ENCODE peak calls at places on chromosomes 6 and 20, in four cellular contexts. One of them, this sample, is unnamed.

GRCh38 chr6:89122625-89123024 is 4.8 kb upstream of the SRSF12 start:
- DNase-seq in esophagus squamous epithelium: no peak
- DNase-seq in GM12878: no peak
- DNase-seq in AG09309: no peak
- DNase-seq in this sample: no peak

GRCh38 chr6:138101946-138102731 is 5.1 kb downstream of the PERP start:
- DNase-seq in GM12878: no peak
- DNase-seq in AG09309: no peak
- DNase-seq in esophagus squamous epithelium: no peak
- DNase-seq in this sample: no peak

GRCh38 chr6:109454483-109455160 is 950 bp downstream of the MICAL1 start:
- DNase-seq in esophagus squamous epithelium: peak
- DNase-seq in GM12878: peak
- DNase-seq in AG09309: no peak
- DNase-seq in this sample: no peak

GRCh38 chr6:51163843-51164529 is 345.3 kb downstream of the TFAP2B start:
- DNase-seq in esophagus squamous epithelium: no peak
- DNase-seq in AG09309: no peak
- DNase-seq in GM12878: no peak
- DNase-seq in this sample: no peak

GRCh38 chr20:61804896-61805295 is 260.8 kb downstream of the TAF4 start:
- DNase-seq in AG09309: no peak
- DNase-seq in esophagus squamous epithelium: no peak
- DNase-seq in GM12878: no peak
- DNase-seq in this sample: no peak

GRCh38 chr6:162358625-162359024 is 368.9 kb downstream of the PRKN start:
- DNase-seq in esophagus squamous epithelium: no peak
- DNase-seq in GM12878: no peak
- DNase-seq in AG09309: no peak
- DNase-seq in this sample: no peak

GRCh38 chr20:10476319-10476724 is 41.2 kb downstream of the SLX4IP start:
- DNase-seq in GM12878: peak
- DNase-seq in AG09309: no peak
- DNase-seq in esophagus squamous epithelium: no peak
- DNase-seq in this sample: no peak

GRCh38 chr6:165973473-165973872 is 194.2 kb downstream of the TBXT start:
- DNase-seq in AG09309: no peak
- DNase-seq in esophagus squamous epithelium: no peak
- DNase-seq in GM12878: no peak
- DNase-seq in this sample: no peak

GRCh38 chr20:32439132-32439829 is 81.2 kb downstream of the ASXL1 start:
- DNase-seq in esophagus squamous epithelium: no peak
- DNase-seq in GM12878: no peak
- DNase-seq in AG09309: peak
- DNase-seq in this sample: peak

GRCh38 chr6:13558718-13559117 is 15.7 kb upstream of the SIRT5 start:
- DNase-seq in AG09309: no peak
- DNase-seq in GM12878: no peak
- DNase-seq in esophagus squamous epithelium: no peak
- DNase-seq in this sample: no peak

GRCh38 chr20:44186201-44186600 is 787 bp downstream of the JPH2 start:
- DNase-seq in AG09309: no peak
- DNase-seq in GM12878: no peak
- DNase-seq in esophagus squamous epithelium: no peak
- DNase-seq in this sample: no peak

GRCh38 chr20:44187054-44187762 is at the start of gene JPH2:
- DNase-seq in AG09309: no peak
- DNase-seq in esophagus squamous epithelium: no peak
- DNase-seq in GM12878: no peak
- DNase-seq in this sample: peak

GRCh38 chr20:44183282-44183681 is 3.7 kb downstream of the JPH2 start:
- DNase-seq in esophagus squamous epithelium: no peak
- DNase-seq in AG09309: no peak
- DNase-seq in GM12878: no peak
- DNase-seq in this sample: no peak

GRCh38 chr20:44186674-44187053 is 324 bp downstream of the JPH2 start:
- DNase-seq in GM12878: no peak
- DNase-seq in AG09309: no peak
- DNase-seq in esophagus squamous epithelium: no peak
- DNase-seq in this sample: peak

GRCh38 chr20:44185574-44185973 is 1.4 kb downstream of the JPH2 start:
- DNase-seq in AG09309: no peak
- DNase-seq in esophagus squamous epithelium: no peak
- DNase-seq in GM12878: no peak
- DNase-seq in this sample: no peak
- H3K4me3 ChIP-seq in AG09309: no peak
- H3K4me3 ChIP-seq in esophagus squamous epithelium: peak
- H3K4me3 ChIP-seq in GM12878: no peak
- H3K4me3 ChIP-seq in this sample: no peak

GRCh38 chr6:42722497-42722896 is at the start of gene PRPH2:
- DNase-seq in esophagus squamous epithelium: no peak
- DNase-seq in GM12878: no peak
- DNase-seq in AG09309: no peak
- DNase-seq in this sample: no peak
- H3K4me3 ChIP-seq in esophagus squamous epithelium: no peak
- H3K4me3 ChIP-seq in GM12878: no peak
- H3K4me3 ChIP-seq in AG09309: no peak
- H3K4me3 ChIP-seq in this sample: no peak

GRCh38 chr6:96162711-96163120 is 146.9 kb downstream of the FUT9 start:
- DNase-seq in GM12878: no peak
- DNase-seq in esophagus squamous epithelium: no peak
- DNase-seq in AG09309: no peak
- DNase-seq in this sample: no peak
- H3K4me3 ChIP-seq in GM12878: no peak
- H3K4me3 ChIP-seq in esophagus squamous epithelium: no peak
- H3K4me3 ChIP-seq in AG09309: no peak
- H3K4me3 ChIP-seq in this sample: no peak

GRCh38 chr20:46308258-46309157 is at the start of gene CDH22:
- DNase-seq in AG09309: no peak
- DNase-seq in esophagus squamous epithelium: no peak
- DNase-seq in GM12878: no peak
- DNase-seq in this sample: peak
- H3K4me3 ChIP-seq in AG09309: no peak
- H3K4me3 ChIP-seq in esophagus squamous epithelium: peak
- H3K4me3 ChIP-seq in GM12878: no peak
- H3K4me3 ChIP-seq in this sample: no peak

DNA sequence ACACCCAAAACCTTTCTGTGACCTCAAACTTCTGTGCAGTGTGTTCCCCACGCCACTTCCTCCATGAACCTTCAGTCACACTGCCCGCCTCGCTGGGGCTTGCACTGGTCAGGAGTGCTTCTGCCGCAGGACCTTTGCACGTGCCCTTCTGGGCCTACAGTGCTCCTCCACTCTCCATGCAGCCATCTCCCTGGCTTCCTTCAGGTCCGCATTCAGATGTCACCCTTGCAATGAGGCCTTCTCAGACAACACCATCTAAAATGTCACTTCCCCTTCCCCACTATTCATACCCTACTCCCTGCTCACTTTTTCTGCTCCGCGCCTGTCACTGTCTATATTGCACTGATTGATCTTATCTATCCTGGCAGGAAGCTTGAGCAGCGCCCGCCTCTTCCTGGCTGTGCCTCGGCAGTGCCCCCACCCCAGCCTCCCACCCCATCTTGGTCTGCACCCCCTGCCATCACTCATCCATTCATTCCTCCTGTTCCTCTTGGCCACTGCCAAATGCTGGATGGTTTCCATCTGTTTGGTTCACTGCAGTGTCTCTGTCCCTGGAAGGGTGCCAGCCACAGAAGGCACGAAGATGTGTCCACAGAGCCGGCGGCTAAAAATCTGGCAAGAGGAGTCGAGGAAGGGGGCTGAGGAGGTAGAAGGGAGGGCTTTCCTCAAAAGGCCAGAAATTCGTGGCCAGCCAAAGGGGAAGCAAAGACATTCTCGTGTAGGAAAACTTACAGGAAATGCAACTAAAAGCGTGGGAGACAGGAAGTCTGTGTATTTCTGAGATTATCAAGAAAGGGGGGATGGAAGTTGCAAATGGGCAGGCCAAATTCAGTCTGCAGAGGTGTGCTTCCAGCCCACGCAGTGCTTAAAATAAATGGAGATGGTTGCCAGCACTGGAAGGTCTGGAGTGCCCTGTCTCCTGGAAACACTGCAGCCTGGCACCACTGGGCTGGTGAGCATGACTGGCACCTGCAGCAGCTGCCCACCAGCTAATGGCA is 27.5 kb downstream of the SYNJ2 start:
- DNase-seq in GM12878: no peak
- DNase-seq in esophagus squamous epithelium: no peak
- DNase-seq in AG09309: no peak
- DNase-seq in this sample: peak
- H3K4me3 ChIP-seq in GM12878: peak
- H3K4me3 ChIP-seq in esophagus squamous epithelium: no peak
- H3K4me3 ChIP-seq in AG09309: no peak
- H3K4me3 ChIP-seq in this sample: no peak

GRCh38 chr6:35496851-35497570 is at the start of gene TEAD3:
- DNase-seq in GM12878: no peak
- DNase-seq in AG09309: no peak
- DNase-seq in esophagus squamous epithelium: no peak
- DNase-seq in this sample: peak

GRCh38 chr6:35496036-35496850 is 636 bp downstream of the TEAD3 start:
- DNase-seq in GM12878: no peak
- DNase-seq in esophagus squamous epithelium: no peak
- DNase-seq in AG09309: no peak
- DNase-seq in this sample: peak

GRCh38 chr6:35493307-35493983 is 3.4 kb downstream of the TEAD3 start:
- DNase-seq in GM12878: no peak
- DNase-seq in esophagus squamous epithelium: no peak
- DNase-seq in AG09309: no peak
- DNase-seq in this sample: no peak

GRCh38 chr6:35494161-35494563 is 2.7 kb downstream of the TEAD3 start:
- DNase-seq in esophagus squamous epithelium: no peak
- DNase-seq in GM12878: no peak
- DNase-seq in AG09309: no peak
- DNase-seq in this sample: no peak

DNA sequence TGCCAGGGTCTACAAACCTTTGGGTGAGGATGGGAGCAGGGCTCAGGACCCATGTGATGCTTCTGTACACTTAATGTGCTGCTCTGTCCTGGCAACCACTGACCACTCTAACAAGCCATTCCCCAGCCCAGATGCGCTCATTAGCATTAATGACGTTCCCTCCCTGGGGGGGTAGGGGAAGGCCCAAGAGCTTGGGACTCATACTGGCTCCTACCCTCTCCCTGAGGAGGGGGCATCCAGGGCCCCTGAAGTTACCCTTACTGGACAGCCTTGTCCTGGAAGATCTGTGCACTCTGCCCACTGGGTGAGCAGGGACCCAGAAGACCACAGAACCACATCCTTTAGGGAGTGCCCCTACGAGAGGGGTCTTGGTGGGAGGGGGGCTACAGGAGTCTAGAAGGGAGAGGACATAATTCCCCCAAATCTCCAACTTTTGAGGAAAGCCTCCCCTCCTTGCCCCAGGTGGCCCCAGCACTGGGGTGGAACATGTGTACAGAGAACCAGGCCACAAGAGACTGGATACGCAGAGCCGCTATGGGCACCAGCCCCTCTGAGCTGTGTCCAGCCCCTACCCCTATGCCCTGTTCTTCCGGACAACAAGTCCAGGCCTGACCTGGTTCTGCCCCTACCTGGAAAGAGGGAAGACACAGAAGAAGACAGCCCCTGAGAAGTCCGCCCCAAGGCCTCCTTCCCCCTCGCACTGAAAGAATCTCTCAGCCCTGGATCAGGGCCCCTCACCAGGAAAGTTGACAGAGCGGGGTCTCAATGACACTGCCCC is 1.4 kb downstream of the TEAD3 start:
- DNase-seq in GM12878: no peak
- DNase-seq in AG09309: no peak
- DNase-seq in esophagus squamous epithelium: no peak
- DNase-seq in this sample: no peak
- H3K4me3 ChIP-seq in GM12878: no peak
- H3K4me3 ChIP-seq in AG09309: peak
- H3K4me3 ChIP-seq in esophagus squamous epithelium: peak
- H3K4me3 ChIP-seq in this sample: peak

DNA sequence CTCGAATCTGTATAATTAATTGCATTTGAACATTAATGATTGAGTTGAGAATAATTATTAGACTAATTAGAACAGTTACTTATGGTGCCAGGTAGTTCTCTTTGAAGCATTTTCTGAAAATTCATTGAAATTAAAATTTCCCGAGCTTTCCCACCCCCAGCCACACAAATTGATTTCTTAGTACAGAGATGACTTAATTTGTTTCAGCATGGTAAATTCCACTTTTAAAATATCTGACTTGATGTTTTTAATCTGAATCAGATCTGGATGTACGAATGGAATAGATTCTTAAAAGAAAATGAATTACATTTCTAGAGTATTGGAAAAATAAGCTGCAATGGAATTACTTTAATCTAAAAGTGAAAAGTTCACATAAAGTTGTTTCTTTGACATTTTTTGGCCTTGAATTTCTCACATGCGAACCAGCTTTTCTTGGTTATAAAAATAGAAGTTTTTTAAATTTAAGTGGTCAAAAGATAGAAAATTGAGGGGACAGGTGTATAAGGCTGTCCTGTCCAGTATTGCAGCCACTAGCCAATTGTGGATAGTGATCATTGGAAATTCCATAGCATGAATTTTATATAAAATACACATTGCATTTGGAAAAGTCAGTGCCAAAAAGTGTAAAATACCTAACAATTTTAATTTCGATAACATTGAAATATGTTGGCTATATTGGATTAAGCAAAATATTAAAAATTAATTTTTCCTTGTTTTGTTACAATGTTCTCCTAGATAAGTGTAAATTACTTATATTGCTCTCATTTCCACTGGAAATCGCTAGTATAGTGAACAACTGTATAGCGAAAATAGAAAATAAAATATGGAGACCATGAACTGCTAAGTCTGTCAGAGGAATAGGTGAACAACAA is 102.9 kb downstream of the OR2B2 start:
- DNase-seq in AG09309: no peak
- DNase-seq in GM12878: no peak
- DNase-seq in esophagus squamous epithelium: no peak
- DNase-seq in this sample: no peak
- H3K4me3 ChIP-seq in AG09309: no peak
- H3K4me3 ChIP-seq in GM12878: peak
- H3K4me3 ChIP-seq in esophagus squamous epithelium: peak
- H3K4me3 ChIP-seq in this sample: peak

DNA sequence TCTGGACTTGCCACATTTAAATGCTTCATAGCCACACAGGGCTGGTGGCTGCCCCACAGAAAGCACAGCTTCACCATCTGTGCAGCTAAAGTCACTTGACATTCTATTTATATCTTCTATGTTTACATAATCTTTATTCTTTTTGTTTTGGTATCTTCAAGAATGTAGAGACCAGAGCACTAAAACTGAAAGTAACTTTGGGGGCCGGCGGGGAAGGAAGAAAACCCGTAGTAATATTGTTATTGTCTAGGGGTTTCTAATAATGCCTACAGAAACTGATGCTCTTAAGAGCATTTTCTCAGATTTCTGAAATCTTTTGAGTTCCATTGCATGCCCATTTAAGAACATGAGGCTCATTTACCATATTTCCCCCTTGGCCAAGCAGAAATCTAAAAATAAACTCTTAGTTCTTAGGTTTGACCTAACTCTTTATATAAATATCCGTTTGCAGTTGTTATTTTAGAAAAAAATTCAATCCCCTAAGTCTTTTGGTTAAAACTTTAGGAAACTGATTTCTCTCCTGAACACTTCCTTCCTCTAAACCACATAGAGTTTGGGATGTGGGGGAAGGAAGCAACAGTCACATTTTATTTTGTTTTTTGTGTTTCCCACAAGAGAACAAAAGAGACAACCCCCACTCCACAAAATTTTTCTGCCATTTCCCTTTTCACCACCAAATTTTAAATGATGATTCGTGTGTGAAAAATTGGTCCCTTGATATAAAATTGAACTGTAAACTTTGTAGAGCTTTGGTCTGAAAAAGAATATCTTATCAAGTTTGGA is 207.6 kb downstream of the OGFRL1 start:
- DNase-seq in AG09309: no peak
- DNase-seq in esophagus squamous epithelium: no peak
- DNase-seq in GM12878: peak
- DNase-seq in this sample: no peak
- H3K4me3 ChIP-seq in AG09309: no peak
- H3K4me3 ChIP-seq in esophagus squamous epithelium: peak
- H3K4me3 ChIP-seq in GM12878: peak
- H3K4me3 ChIP-seq in this sample: peak